ENCODE peak calls at places on chromosomes 7 and 10, in seven cellular contexts. Y is right atrium auricular region, X is ascending aorta, H is fibroblast of the conjunctiva, J is KBM-7, Z is NCI-H1092 treated with DMSO at 0.1 percent for 48 hours, L is anterior cingulate cortex. T is an unnamed sample.

GRCh38 chr10:77890097-77890496 is 36.5 kb downstream of the DLG5 start:
- DNase-seq in Y (no peak), X (no peak), H (no peak), J (no peak), Z (no peak), L (no peak), T (no peak)

GRCh38 chr10:70761031-70761601 is 24.1 kb downstream of the TBATA start:
- DNase-seq in Y (no peak), X (no peak), H (no peak), J (no peak), Z (no peak), L (no peak), T (no peak)

GRCh38 chr10:122968698-122969097 is 11.5 kb upstream of the PSTK start:
- DNase-seq in Y (no peak), X (no peak), H (no peak), J (peak), Z (no peak), L (no peak), T (no peak)

GRCh38 chr10:124602646-124603365 is 141.2 kb downstream of the LHPP start:
- DNase-seq in Y (no peak), X (no peak), H (no peak), J (no peak), Z (no peak), L (no peak), T (no peak)

GRCh38 chr7:66246549-66247171 is 41.5 kb downstream of the TPST1 start:
- DNase-seq in Y (no peak), X (no peak), H (no peak), J (no peak), Z (no peak), L (no peak), T (no peak)

GRCh38 chr7:70694909-70695803 is 436.8 kb upstream of the GALNT17 start:
- DNase-seq in Y (no peak), X (no peak), H (no peak), J (no peak), Z (peak), L (no peak), T (no peak)

GRCh38 chr10:34124522-34125035 is 690.5 kb downstream of the PARD3 start:
- DNase-seq in Y (no peak), X (no peak), H (no peak), J (no peak), Z (no peak), L (no peak), T (no peak)

GRCh38 chr7:66076459-66077329 is 1.1 kb downstream of the ASL start:
- DNase-seq in Y (no peak), X (no peak), H (no peak), J (peak), Z (no peak), L (no peak), T (no peak)

GRCh38 chr7:153190452-153190851 is 430.9 kb downstream of the ACTR3B start:
- DNase-seq in Y (no peak), X (no peak), H (no peak), J (peak), Z (no peak), L (no peak), T (no peak)

GRCh38 chr10:103717341-103718246 is 137.8 kb downstream of the SH3PXD2A start:
- DNase-seq in Y (no peak), X (no peak), H (no peak), J (no peak), Z (no peak), L (no peak), T (no peak)

GRCh38 chr10:11520892-11521291 is 90.6 kb downstream of the USP6NL start:
- DNase-seq in Y (no peak), X (no peak), H (no peak), J (no peak), Z (no peak), L (no peak), T (no peak)

GRCh38 chr7:100079024-100079560 is 2.4 kb downstream of the ZNF3 start:
- DNase-seq in Y (no peak), X (no peak), H (no peak), J (no peak), Z (no peak), L (peak), T (no peak)

GRCh38 chr7:28151965-28152364 is 28.6 kb downstream of the JAZF1 start:
- DNase-seq in Y (no peak), X (no peak), H (no peak), J (no peak), Z (no peak), L (no peak), T (no peak)

GRCh38 chr7:93337047-93337446 is 104.9 kb downstream of the VPS50 start:
- DNase-seq in Y (no peak), X (no peak), H (no peak), J (no peak), Z (no peak), L (no peak), T (no peak)

GRCh38 chr10:93826355-93826754 is 67.4 kb upstream of the SLC35G1 start:
- DNase-seq in Y (no peak), X (no peak), H (no peak), J (peak), Z (no peak), L (no peak), T (no peak)

GRCh38 chr7:99562832-99563231 is 4.4 kb downstream of the ZNF655 start:
- DNase-seq in Y (no peak), X (no peak), H (peak), J (no peak), Z (no peak), L (no peak), T (no peak)

GRCh38 chr10:71029411-71029881 is 141.1 kb upstream of the PCBD1 start:
- DNase-seq in Y (no peak), X (no peak), H (no peak), J (no peak), Z (no peak), L (no peak), T (no peak)

GRCh38 chr10:5076615-5077014 is 17.6 kb upstream of the AKR1C3 start:
- DNase-seq in Y (no peak), X (no peak), H (no peak), J (no peak), Z (no peak), L (no peak), T (no peak)

GRCh38 chr7:68892211-68892610 is 706.1 kb upstream of the AUTS2 start:
- DNase-seq in Y (no peak), X (no peak), H (no peak), J (no peak), Z (no peak), L (no peak), T (no peak)

GRCh38 chr7:134625571-134625970 is 21.1 kb upstream of the BPGM start:
- DNase-seq in Y (no peak), X (no peak), H (no peak), J (no peak), Z (no peak), L (no peak), T (no peak)

GRCh38 chr10:58086144-58086762 is 181.4 kb downstream of the IPMK start:
- DNase-seq in Y (no peak), X (no peak), H (no peak), J (no peak), Z (no peak), L (no peak), T (no peak)

GRCh38 chr7:52758337-52758736 is 277.1 kb upstream of the POM121L12 start:
- DNase-seq in Y (no peak), X (no peak), H (no peak), J (no peak), Z (no peak), L (no peak), T (no peak)

GRCh38 chr7:151107882-151108281 is 21.6 kb downstream of the AGAP3 start:
- DNase-seq in Y (no peak), X (no peak), H (no peak), J (no peak), Z (no peak), L (no peak), T (no peak)

GRCh38 chr7:2175091-2175490 is 57.7 kb downstream of the MAD1L1 start:
- DNase-seq in Y (peak), X (no peak), H (no peak), J (no peak), Z (no peak), L (no peak), T (no peak)

GRCh38 chr10:7084255-7085005 is 326.4 kb downstream of the SFMBT2 start:
- DNase-seq in Y (no peak), X (no peak), H (no peak), J (peak), Z (peak), L (no peak), T (no peak)

GRCh38 chr10:12221323-12222298 is 25.6 kb downstream of the CDC123 start:
- DNase-seq in Y (no peak), X (no peak), H (no peak), J (no peak), Z (no peak), L (no peak), T (no peak)

GRCh38 chr7:19455508-19456132 is 253.2 kb downstream of the POLR1F start:
- DNase-seq in Y (no peak), X (no peak), H (no peak), J (no peak), Z (no peak), L (no peak), T (no peak)

GRCh38 chr7:74025146-74025545 is 2.8 kb upstream of the ELN start:
- DNase-seq in Y (no peak), X (no peak), H (no peak), J (no peak), Z (no peak), L (no peak), T (peak)

GRCh38 chr10:121158988-121159579 is 307.9 kb downstream of the WDR11 start:
- DNase-seq in Y (no peak), X (no peak), H (no peak), J (no peak), Z (no peak), L (no peak), T (no peak)